ENCODE peak calls at places on chromosome 1, in four cellular contexts. U is fibroblast of lung, F is smooth muscle cell of the brain vasculature, E is AG08395. Q is an unnamed sample.

GRCh38 chr1:33342041-33342723 is 21.3 kb upstream of the A3GALT2 start:
- DNase-seq in U (peak), F (peak), E (peak), Q (peak)

GRCh38 chr1:88528792-88529191 is 155.3 kb upstream of the PKN2 start:
- DNase-seq in U (no peak), E (no peak), F (no peak), Q (no peak)

GRCh38 chr1:91700332-91700731 is 185.6 kb downstream of the TGFBR3 start:
- DNase-seq in E (peak), U (peak), F (no peak), Q (no peak)

GRCh38 chr1:177948336-177948972 is 21.4 kb downstream of the SEC16B start:
- DNase-seq in F (peak), E (peak), U (peak), Q (peak)

GRCh38 chr1:98387701-98388100 is 273.8 kb upstream of the SNX7 start:
- DNase-seq in F (no peak), U (no peak), E (no peak), Q (no peak)

GRCh38 chr1:235486321-235486720 is 17.9 kb downstream of the B3GALNT2 start:
- DNase-seq in U (no peak), F (no peak), E (no peak), Q (no peak)

GRCh38 chr1:116808476-116809180 is 54.4 kb downstream of the CD2 start:
- DNase-seq in F (no peak), E (no peak), U (no peak), Q (no peak)

GRCh38 chr1:17212009-17212408 is 7.1 kb downstream of the PADI1 start:
- DNase-seq in F (no peak), U (no peak), E (no peak), Q (no peak)

GRCh38 chr1:222387020-222387816 is 160.7 kb downstream of the HHIPL2 start:
- DNase-seq in F (no peak), U (no peak), E (no peak), Q (no peak)

GRCh38 chr1:10217748-10218441 is 7.5 kb downstream of the KIF1B start:
- DNase-seq in F (no peak), U (peak), E (peak), Q (peak)

GRCh38 chr1:177384461-177384860 is 213.7 kb downstream of the BRINP2 start:
- DNase-seq in F (no peak), E (peak), U (peak), Q (no peak)

GRCh38 chr1:67393737-67394136 is 36.5 kb downstream of the SERBP1 start:
- DNase-seq in U (no peak), F (no peak), E (no peak), Q (no peak)

GRCh38 chr1:176802316-176802715 is 339.3 kb downstream of the PAPPA2 start:
- DNase-seq in F (no peak), U (no peak), E (no peak), Q (no peak)

GRCh38 chr1:10751160-10751559 is 45.3 kb downstream of the CASZ1 start:
- DNase-seq in U (no peak), F (no peak), E (no peak), Q (no peak)

GRCh38 chr1:196070940-196071339 is 537.3 kb downstream of the KCNT2 start:
- DNase-seq in U (peak), E (no peak), F (no peak), Q (no peak)

GRCh38 chr1:205301220-205301821 is 20.2 kb downstream of the NUAK2 start:
- DNase-seq in U (peak), F (peak), E (peak), Q (no peak)

GRCh38 chr1:234331511-234331910 is 41.7 kb upstream of the COA6 start:
- DNase-seq in U (peak), F (no peak), E (no peak), Q (no peak)

GRCh38 chr1:203932559-203932958 is 71.2 kb downstream of the SNRPE start:
- DNase-seq in F (no peak), E (no peak), U (no peak), Q (no peak)

GRCh38 chr1:107572674-107573205 is 392.2 kb downstream of the VAV3 start:
- DNase-seq in U (peak), E (peak), F (no peak), Q (no peak)

GRCh38 chr1:209527372-209527771 is 56.1 kb upstream of the CAMK1G start:
- DNase-seq in U (no peak), F (no peak), E (no peak), Q (no peak)

GRCh38 chr1:64745181-64745985 is 508 bp downstream of the RAVER2 start:
- DNase-seq in E (peak), U (peak), F (no peak), Q (peak)

GRCh38 chr1:24958766-24959622 is 28.9 kb upstream of the RUNX3 start:
- DNase-seq in E (no peak), U (no peak), F (no peak), Q (no peak)

GRCh38 chr1:206469933-206470691 is at the start of gene IKBKE:
- DNase-seq in F (no peak), U (peak), E (peak), Q (peak)

Q was measured in foreskin melanocyte.